ENCODE peak calls at places on chromosomes 1 and 21, in six cellular contexts. One of them, this sample, is unnamed.

GRCh38 chr1:7912743-7913557 is 27.7 kb downstream of the TNFRSF9 start:
- DNase-seq in Caki2: no peak
- DNase-seq in lung microvascular endothelial cell: no peak
- DNase-seq in LoVo: peak
- DNase-seq in adipocyte: no peak
- DNase-seq in nephron progenitor cell: no peak
- DNase-seq in this sample: peak

GRCh38 chr21:43354016-43354420 is 72.9 kb downstream of the SIK1 start:
- DNase-seq in LoVo: no peak
- DNase-seq in adipocyte: no peak
- DNase-seq in lung microvascular endothelial cell: no peak
- DNase-seq in Caki2: no peak
- DNase-seq in nephron progenitor cell: no peak
- DNase-seq in this sample: no peak

GRCh38 chr1:195195423-195196057 is 1412.7 kb downstream of the KCNT2 start:
- DNase-seq in adipocyte: no peak
- DNase-seq in lung microvascular endothelial cell: no peak
- DNase-seq in LoVo: no peak
- DNase-seq in nephron progenitor cell: no peak
- DNase-seq in Caki2: no peak
- DNase-seq in this sample: peak

GRCh38 chr21:45447821-45448220 is 42.9 kb downstream of the COL18A1 start:
- DNase-seq in Caki2: peak
- DNase-seq in LoVo: no peak
- DNase-seq in nephron progenitor cell: no peak
- DNase-seq in adipocyte: no peak
- DNase-seq in lung microvascular endothelial cell: no peak
- DNase-seq in this sample: no peak

GRCh38 chr1:39657402-39657801 is 14.5 kb downstream of the NT5C1A start:
- DNase-seq in LoVo: no peak
- DNase-seq in nephron progenitor cell: no peak
- DNase-seq in lung microvascular endothelial cell: no peak
- DNase-seq in adipocyte: no peak
- DNase-seq in Caki2: no peak
- DNase-seq in this sample: no peak

GRCh38 chr1:16630661-16631247 is 17.4 kb upstream of the NBPF1 start:
- DNase-seq in Caki2: no peak
- DNase-seq in LoVo: no peak
- DNase-seq in adipocyte: no peak
- DNase-seq in nephron progenitor cell: peak
- DNase-seq in lung microvascular endothelial cell: no peak
- DNase-seq in this sample: no peak

GRCh38 chr1:47582891-47583608 is 145.2 kb downstream of the FOXD2 start:
- DNase-seq in lung microvascular endothelial cell: no peak
- DNase-seq in adipocyte: no peak
- DNase-seq in nephron progenitor cell: no peak
- DNase-seq in LoVo: no peak
- DNase-seq in Caki2: no peak
- DNase-seq in this sample: no peak

GRCh38 chr21:36860736-36861594 is 105.5 kb downstream of the HLCS start:
- DNase-seq in lung microvascular endothelial cell: peak
- DNase-seq in nephron progenitor cell: no peak
- DNase-seq in adipocyte: peak
- DNase-seq in LoVo: peak
- DNase-seq in Caki2: no peak
- DNase-seq in this sample: peak

GRCh38 chr1:41484881-41485280 is 398 bp upstream of the EDN2 start:
- DNase-seq in LoVo: no peak
- DNase-seq in Caki2: no peak
- DNase-seq in nephron progenitor cell: no peak
- DNase-seq in lung microvascular endothelial cell: no peak
- DNase-seq in adipocyte: no peak
- DNase-seq in this sample: no peak

GRCh38 chr1:203038891-203039608 is 12.8 kb downstream of the PPFIA4 start:
- DNase-seq in LoVo: peak
- DNase-seq in adipocyte: peak
- DNase-seq in Caki2: peak
- DNase-seq in lung microvascular endothelial cell: peak
- DNase-seq in nephron progenitor cell: peak
- DNase-seq in this sample: peak

This sample was measured in small intestine.